ENCODE peak calls at places on chromosomes 12 and 14, in four cellular contexts. T is CD8-positive, alpha-beta memory T cell; R is fibroblast of pulmonary artery; G is uterus. W is an unnamed sample.

GRCh38 chr14:47269788-47270492 is 405.5 kb downstream of the MDGA2 start:
- DNase-seq in T (no peak), R (peak), G (no peak), W (no peak)

GRCh38 chr12:64890873-64891468 is 66.5 kb downstream of the TBC1D30 start:
- DNase-seq in T (no peak), R (peak), G (no peak), W (peak)

GRCh38 chr14:69059658-69060648 is 80.9 kb upstream of the ACTN1 start:
- DNase-seq in T (no peak), R (peak), G (peak), W (peak)

GRCh38 chr14:20427231-20428009 is 8.5 kb downstream of the KLHL33 start:
- DNase-seq in T (no peak), R (peak), G (no peak), W (peak)

GRCh38 chr14:70121521-70121920 is 67.2 kb downstream of the SLC8A3 start:
- DNase-seq in T (no peak), R (no peak), G (no peak), W (no peak)

GRCh38 chr14:79248771-79249170 is 962.5 kb downstream of the DIO2 start:
- DNase-seq in T (no peak), R (no peak), G (no peak), W (no peak)

GRCh38 chr14:62144863-62145262 is 382.6 kb downstream of the SNAPC1 start:
- DNase-seq in T (no peak), R (peak), G (no peak), W (peak)

GRCh38 chr14:66322564-66322963 is 163.6 kb upstream of the CCDC196 start:
- DNase-seq in T (no peak), R (no peak), G (no peak), W (no peak)

GRCh38 chr14:67729072-67729561 is 27.4 kb downstream of the RDH12 start:
- DNase-seq in T (no peak), R (peak), G (no peak), W (no peak)

GRCh38 chr12:2259368-2259767 is 206.6 kb downstream of the CACNA1C start:
- DNase-seq in T (no peak), R (peak), G (no peak), W (no peak)

GRCh38 chr12:50621435-50622304 is 116.9 kb downstream of the DIP2B start:
- DNase-seq in T (no peak), R (no peak), G (no peak), W (no peak)

GRCh38 chr12:49615725-49616124 is 7.6 kb upstream of the PRPF40B start:
- DNase-seq in T (no peak), R (peak), G (no peak), W (no peak)

GRCh38 chr12:56897844-56898341 is 36.3 kb downstream of the SDR9C7 start:
- DNase-seq in T (no peak), R (no peak), G (no peak), W (no peak)

GRCh38 chr14:87996276-87996592 is 3.3 kb upstream of the GALC start:
- DNase-seq in T (no peak), R (peak), G (no peak), W (no peak)

GRCh38 chr12:70028918-70029317 is 203.9 kb downstream of the MYRFL start:
- DNase-seq in T (no peak), R (no peak), G (no peak), W (no peak)

GRCh38 chr12:111202237-111202592 is 166.7 kb downstream of the PHETA1 start:
- DNase-seq in T (no peak), R (no peak), G (no peak), W (no peak)

GRCh38 chr12:47417960-47418359 is 287.9 kb downstream of the RPAP3 start:
- DNase-seq in T (no peak), R (no peak), G (no peak), W (no peak)

GRCh38 chr12:109160433-109160832 is 44.0 kb downstream of the ACACB start:
- DNase-seq in T (no peak), R (no peak), G (no peak), W (no peak)

GRCh38 chr14:55180434-55180833 is 11.0 kb downstream of the DLGAP5 start:
- DNase-seq in T (no peak), R (no peak), G (no peak), W (peak)

GRCh38 chr12:59113831-59114273 is 193.5 kb upstream of the LRIG3 start:
- DNase-seq in T (peak), R (peak), G (peak), W (peak)

GRCh38 chr14:36455241-36455627 is 64.8 kb downstream of the NKX2-1 start:
- DNase-seq in T (no peak), R (no peak), G (no peak), W (no peak)

GRCh38 chr12:7758346-7758745 is 6.7 kb upstream of the NANOGNB start:
- DNase-seq in T (no peak), R (no peak), G (no peak), W (no peak)

GRCh38 chr12:6570264-6570887 is 2.3 kb upstream of the NOP2 start:
- DNase-seq in T (no peak), R (peak), G (peak), W (peak)

GRCh38 chr14:102731871-102732800 is 45.1 kb upstream of the TRAF3 start:
- DNase-seq in T (no peak), R (no peak), G (no peak), W (no peak)

GRCh38 chr12:10717410-10717809 is 5.7 kb downstream of the YBX3 start:
- DNase-seq in T (no peak), R (peak), G (no peak), W (peak)

DNA sequence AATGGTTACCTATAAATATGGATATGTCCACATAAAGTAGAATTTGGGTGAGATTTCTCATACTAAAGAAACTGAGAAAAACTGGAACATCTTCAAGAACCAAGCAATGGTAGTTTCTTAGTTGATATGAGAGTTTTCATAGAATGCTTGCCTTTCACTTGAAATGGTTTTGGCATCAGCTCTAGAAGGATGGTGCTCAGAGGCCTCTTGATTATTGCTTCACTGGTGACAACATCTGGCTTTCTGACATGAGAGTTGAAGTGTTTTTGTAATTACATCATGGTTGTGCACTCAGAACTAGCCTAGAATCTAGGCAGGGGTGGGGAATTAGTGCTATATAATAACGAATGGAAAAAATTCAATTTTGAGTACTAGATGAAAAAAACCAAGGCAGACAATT is 172.8 kb upstream of the LMNTD1 start:
- DNase-seq in T (no peak), R (peak), G (no peak), W (peak)
- H3K4me3 ChIP-seq in T (no peak), R (no peak), G (no peak), W (no peak)

DNA sequence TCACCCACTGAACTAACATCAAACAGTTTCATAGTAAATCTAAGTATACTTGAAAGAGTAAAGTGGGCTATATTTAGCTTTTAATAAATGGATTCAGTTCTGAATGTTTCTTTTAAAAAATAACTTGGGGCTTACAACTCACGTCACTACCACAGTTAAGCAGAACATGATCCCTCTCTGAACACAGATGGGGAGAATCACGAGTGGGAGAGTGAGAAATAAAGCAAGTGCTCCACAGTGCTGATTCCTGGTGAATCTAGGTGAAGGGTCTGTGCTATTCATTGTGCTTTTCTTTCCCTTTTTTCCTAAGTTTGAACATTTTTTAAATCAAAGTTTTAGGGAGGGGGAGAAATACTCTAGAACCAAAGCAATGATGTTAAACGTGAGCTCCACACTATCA is 251.2 kb downstream of the FOXN3 start:
- DNase-seq in T (no peak), R (no peak), G (no peak), W (no peak)
- H3K4me3 ChIP-seq in T (no peak), R (no peak), G (no peak), W (no peak)

DNA sequence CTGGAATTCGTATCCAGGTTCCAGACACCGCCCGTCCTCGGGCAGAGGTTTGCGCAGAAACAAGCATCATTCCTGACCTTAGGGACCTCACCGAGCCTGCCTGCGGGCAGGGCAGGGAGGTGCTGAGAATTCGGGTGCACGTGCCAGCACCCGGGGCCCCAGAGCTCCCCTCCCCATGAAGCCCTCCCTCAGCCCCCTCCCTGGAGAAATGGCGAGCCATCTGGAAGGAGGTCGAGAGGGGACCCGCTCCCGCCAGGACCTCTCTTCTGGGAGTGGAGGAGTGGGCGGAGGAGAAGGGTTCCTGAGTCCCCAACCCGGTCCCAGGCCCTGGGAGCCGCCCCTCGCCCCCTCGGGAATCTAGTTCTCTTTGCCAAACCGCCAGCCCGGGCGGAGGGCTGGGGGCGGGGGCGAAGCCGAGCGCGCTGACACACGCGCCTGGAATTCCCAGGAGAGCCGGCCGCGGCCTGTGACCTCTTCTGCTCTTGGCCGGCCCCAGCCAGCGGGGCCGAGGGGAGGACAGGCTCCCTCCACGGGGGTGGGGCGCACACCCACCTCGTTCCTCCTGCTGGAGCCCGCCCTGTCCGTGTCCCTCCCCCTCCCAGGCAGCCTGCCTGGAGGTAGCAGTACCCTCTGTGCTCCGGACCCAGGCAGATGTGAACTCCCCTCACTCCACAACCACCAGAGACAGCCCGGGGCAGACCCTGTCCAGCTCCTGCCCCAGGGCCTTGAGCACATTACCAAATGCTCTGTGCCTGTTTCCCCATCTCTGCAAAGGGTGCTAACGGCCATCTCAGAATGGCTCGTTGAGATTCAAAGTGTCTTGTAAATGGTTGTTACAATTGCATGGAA is 23.0 kb upstream of the GPR132 start:
- DNase-seq in T (no peak), R (peak), G (peak), W (peak)
- H3K4me3 ChIP-seq in T (no peak), R (no peak), G (peak), W (peak)

GRCh38 chr14:22428681-22429315 is 160.2 kb downstream of the DAD1 start:
- DNase-seq in T (no peak), R (peak), G (no peak), W (no peak)
- H3K4me3 ChIP-seq in T (no peak), R (no peak), G (no peak), W (no peak)

W was measured in foreskin fibroblast.